ENCODE peak calls at places on chromosome 2, in six cellular contexts. X, U, H, L, J and S are unnamed samples.

GRCh38 chr2:67006373-67006960 is 390.7 kb upstream of the ETAA1 start:
- DNase-seq in L (peak), U (no peak), X (no peak), J (no peak), H (no peak), S (no peak)

GRCh38 chr2:45843136-45843535 is 191.7 kb downstream of the PRKCE start:
- DNase-seq in L (no peak), J (no peak), H (no peak), U (no peak), X (no peak), S (no peak)

GRCh38 chr2:145184741-145185671 is 665.1 kb upstream of the ZEB2 start:
- DNase-seq in U (no peak), X (no peak), H (peak), L (no peak), J (no peak), S (no peak)

GRCh38 chr2:113124984-113125855 is 2.2 kb upstream of the IL1RN start:
- DNase-seq in U (no peak), H (no peak), X (no peak), L (no peak), J (no peak), S (peak)

GRCh38 chr2:201466050-201466660 is 14.6 kb downstream of the STRADB start:
- DNase-seq in X (no peak), U (no peak), H (peak), J (no peak), L (no peak), S (no peak)

GRCh38 chr2:216414772-216415319 is 2.6 kb downstream of the SMARCAL1 start:
- DNase-seq in U (no peak), J (no peak), H (no peak), L (no peak), X (no peak), S (peak)

GRCh38 chr2:24722141-24722790 is 70.9 kb downstream of the PTRHD1 start:
- DNase-seq in H (no peak), U (no peak), J (no peak), X (no peak), L (no peak), S (no peak)

GRCh38 chr2:95347681-95348608 is 50.8 kb downstream of the KCNIP3 start:
- DNase-seq in U (no peak), L (no peak), J (no peak), H (no peak), X (no peak), S (no peak)

GRCh38 chr2:190904644-190905043 is 24.0 kb downstream of the GLS start:
- DNase-seq in L (no peak), J (no peak), H (peak), X (no peak), U (no peak), S (no peak)

GRCh38 chr2:179580378-179581146 is 280.9 kb downstream of the ZNF385B start:
- DNase-seq in J (no peak), H (no peak), U (no peak), X (no peak), L (no peak), S (peak)

GRCh38 chr2:3464401-3465005 is 54.8 kb downstream of the ADI1 start:
- DNase-seq in H (no peak), L (no peak), X (no peak), J (no peak), U (no peak), S (no peak)

GRCh38 chr2:47172156-47172921 is 17.2 kb upstream of the STPG4 start:
- DNase-seq in X (no peak), L (no peak), U (no peak), H (no peak), J (no peak), S (peak)

GRCh38 chr2:47177042-47177565 is 22.0 kb upstream of the STPG4 start:
- DNase-seq in U (no peak), J (peak), L (no peak), X (no peak), H (no peak), S (no peak)

GRCh38 chr2:47173986-47174730 is 19.1 kb upstream of the STPG4 start:
- DNase-seq in J (no peak), H (no peak), L (no peak), U (no peak), X (no peak), S (no peak)

GRCh38 chr2:47172922-47173695 is 18.0 kb upstream of the STPG4 start:
- DNase-seq in X (no peak), J (no peak), H (no peak), L (no peak), U (no peak), S (no peak)

GRCh38 chr2:47174731-47175361 is 19.7 kb upstream of the STPG4 start:
- DNase-seq in X (peak), L (peak), H (peak), J (peak), U (no peak), S (peak)
- TF ChIP-seq SMC3 in X (no peak), L (peak), H (peak), J (no peak), U (no peak), S (peak)

DNA sequence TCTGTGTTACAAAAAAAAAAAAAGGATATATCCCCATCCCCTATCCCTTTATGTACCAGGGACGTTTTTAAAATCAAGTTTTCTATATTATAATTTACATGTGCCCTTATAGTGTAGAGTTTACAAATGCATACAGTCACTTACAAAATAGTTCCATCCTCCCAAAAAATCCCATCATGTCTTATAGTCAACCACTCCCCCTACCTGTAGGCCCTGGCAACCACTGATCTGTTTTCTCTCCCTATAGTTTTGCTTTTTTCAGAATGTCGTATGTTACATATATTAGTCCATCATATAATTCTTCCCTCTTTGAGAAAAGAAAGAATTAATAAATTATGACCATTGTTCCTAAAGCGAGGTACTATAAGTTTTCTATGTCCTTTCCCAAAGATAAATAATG is 17.8 kb downstream of the CFAP210 start:
- DNase-seq in X (no peak), L (no peak), J (no peak), U (no peak), H (no peak), S (no peak)
- TF ChIP-seq RAD21 in X (no peak), L (no peak), J (no peak), U (peak), H (no peak), S (peak)

GRCh38 chr2:151947524-151948165 is 119.4 kb upstream of the ARL5A start:
- DNase-seq in H (no peak), X (no peak), U (no peak), L (no peak), J (no peak), S (no peak)
- TF ChIP-seq SMC3 in H (no peak), X (no peak), U (no peak), L (no peak), J (no peak), S (no peak)

GRCh38 chr2:21254170-21254965 is 130.6 kb downstream of the TDRD15 start:
- DNase-seq in U (no peak), X (no peak), L (no peak), H (no peak), J (no peak), S (no peak)

GRCh38 chr2:21260316-21260715 is 136.5 kb downstream of the TDRD15 start:
- DNase-seq in X (no peak), H (no peak), L (peak), J (no peak), U (no peak), S (no peak)

GRCh38 chr2:21253311-21254027 is 129.7 kb downstream of the TDRD15 start:
- DNase-seq in L (no peak), U (no peak), H (no peak), J (no peak), X (no peak), S (no peak)

GRCh38 chr2:21258082-21258481 is 134.3 kb downstream of the TDRD15 start:
- DNase-seq in U (no peak), H (peak), J (no peak), L (no peak), X (no peak), S (no peak)

DNA sequence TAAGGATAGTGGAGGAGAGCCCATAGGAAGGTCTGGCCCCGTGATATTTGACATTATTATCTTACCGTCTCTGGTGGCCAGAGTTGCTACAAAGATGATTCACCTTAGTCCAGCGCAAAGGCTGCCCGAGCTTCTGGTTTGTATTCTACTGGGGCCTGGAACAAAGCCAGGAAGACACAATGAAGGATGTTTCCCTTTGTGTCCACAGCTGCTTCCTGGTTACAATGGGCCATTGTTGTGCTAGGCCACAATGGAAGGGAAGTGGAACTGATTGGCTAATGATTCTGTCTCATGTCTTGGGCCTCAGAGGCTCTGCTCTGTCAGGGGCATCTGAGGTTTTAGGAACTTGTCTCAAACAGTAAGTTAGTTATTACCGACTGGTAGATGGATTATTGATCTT is 132.2 kb downstream of the TDRD15 start:
- DNase-seq in H (no peak), U (peak), X (no peak), J (peak), L (no peak), S (no peak)
- TF ChIP-seq RAD21 in H (no peak), U (no peak), X (no peak), J (no peak), L (no peak), S (no peak)

GRCh38 chr2:219906114-219906693 is 278.8 kb downstream of the SLC4A3 start:
- DNase-seq in L (no peak), U (no peak), X (no peak), H (no peak), J (no peak), S (no peak)

GRCh38 chr2:219905640-219906039 is 278.2 kb downstream of the SLC4A3 start:
- DNase-seq in L (no peak), J (no peak), U (no peak), H (no peak), X (no peak), S (no peak)

GRCh38 chr2:219897456-219897855 is 270.0 kb downstream of the SLC4A3 start:
- DNase-seq in J (no peak), U (no peak), L (no peak), H (no peak), X (no peak), S (no peak)

GRCh38 chr2:219901155-219901554 is 273.7 kb downstream of the SLC4A3 start:
- DNase-seq in H (no peak), X (no peak), L (no peak), J (no peak), U (peak), S (no peak)

DNA sequence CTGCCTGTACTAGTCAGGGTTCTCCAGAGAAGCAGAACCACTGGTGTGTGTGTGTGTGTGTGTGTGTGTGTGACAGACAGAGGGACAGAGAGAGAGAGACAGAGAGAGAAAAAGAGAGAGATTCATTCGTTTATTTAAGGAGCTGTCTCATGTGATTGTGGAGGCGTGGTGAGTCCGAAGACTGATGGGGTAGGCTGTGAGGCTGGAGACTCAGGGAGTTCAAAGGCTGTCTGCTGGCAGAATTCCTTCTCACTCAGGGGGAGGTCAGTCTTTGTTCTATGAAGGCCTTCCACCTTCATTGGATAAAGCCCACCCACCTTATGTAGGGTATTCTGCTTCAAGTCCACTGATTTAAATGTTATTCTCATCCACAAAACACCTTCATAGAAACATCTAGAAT is 275.4 kb downstream of the SLC4A3 start:
- DNase-seq in U (no peak), L (no peak), J (no peak), H (peak), X (no peak), S (no peak)
- TF ChIP-seq SMC3 in U (no peak), L (no peak), J (no peak), H (no peak), X (no peak), S (no peak)

GRCh38 chr2:86042256-86043168 is 63.2 kb downstream of the POLR1A start:
- DNase-seq in X (no peak), J (no peak), U (no peak), H (no peak), L (no peak), S (no peak)
- TF ChIP-seq RAD21 in X (no peak), J (no peak), U (no peak), H (no peak), L (no peak), S (no peak)

DNA sequence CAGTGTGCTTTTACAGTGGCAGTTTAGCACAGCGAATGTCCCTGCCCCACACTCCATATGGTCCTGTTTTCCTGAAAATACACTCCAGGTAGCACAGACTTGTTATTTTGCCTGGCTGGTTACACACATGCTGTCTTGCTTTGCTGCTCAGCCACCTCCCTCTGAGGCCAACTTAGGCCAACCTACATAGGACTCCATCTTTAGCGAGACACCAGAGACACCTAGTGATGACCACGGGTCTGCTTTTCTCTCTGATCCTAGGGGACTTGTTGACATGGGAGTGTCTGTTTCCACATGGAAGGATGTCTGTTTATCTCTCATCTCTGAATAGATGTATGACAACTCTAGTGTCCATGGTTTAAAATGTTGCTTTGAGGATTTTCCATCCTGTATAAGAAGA is 43.3 kb downstream of the PLEKHB2 start:
- DNase-seq in L (peak), X (no peak), U (no peak), J (no peak), H (no peak), S (no peak)
- TF ChIP-seq SMC3 in L (no peak), X (no peak), U (no peak), J (no peak), H (no peak), S (peak)

GRCh38 chr2:15853903-15854302 is 86.4 kb upstream of the MYCN start:
- DNase-seq in H (no peak), X (no peak), J (no peak), L (no peak), U (no peak), S (no peak)
- TF ChIP-seq RAD21 in H (no peak), X (no peak), J (no peak), L (no peak), U (no peak), S (no peak)

DNA sequence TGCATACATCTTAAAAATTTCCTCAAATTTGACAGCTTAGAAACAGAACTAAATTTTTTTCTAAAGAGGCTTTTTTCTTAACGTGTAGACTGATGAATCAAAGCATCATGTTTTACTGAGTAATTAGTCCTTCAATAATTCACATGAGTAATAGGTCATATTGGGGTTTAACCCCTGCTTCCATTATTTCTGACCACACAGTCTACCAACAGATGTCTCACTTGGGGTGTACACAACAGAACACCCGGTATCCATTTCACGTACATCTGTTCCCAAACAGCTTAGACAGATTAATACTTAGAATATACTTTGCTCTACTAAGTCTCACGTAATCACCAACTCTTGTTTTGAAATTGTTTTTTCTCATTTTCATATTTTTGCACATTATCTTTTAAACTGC is 14.8 kb downstream of the CERKL start:
- DNase-seq in X (no peak), H (no peak), U (no peak), J (no peak), L (no peak), S (no peak)
- TF ChIP-seq SMC3 in X (no peak), H (no peak), U (no peak), J (no peak), L (no peak), S (no peak)

GRCh38 chr2:19434413-19434812 is 76.0 kb upstream of the OSR1 start:
- DNase-seq in J (no peak), H (no peak), X (no peak), U (no peak), L (no peak), S (no peak)
- TF ChIP-seq RAD21 in J (no peak), H (no peak), X (no peak), U (no peak), L (no peak), S (no peak)